ENCODE peak calls at places on chromosomes 13 and 19, in eight cellular contexts. J is cardiac muscle cell; N is cardiac fibroblast; S is ecto neural progenitor cell; H is activated T-helper 2 cell treated with anti-CD3 and anti-CD28 coated beads, Interferon-gamma antibody, Interleukin-2, Interleukin-4, amounts not matched to agents 10 μg/mL and 5 μg/mL and 100 μg/mL, durations not matched to agents 14 hours and 24 hours and 36 hours; F is Caki2; Z is nephron progenitor cell; Y is EL. E is an unnamed sample.
A peak's percentile ranks its signal among the peaks of the same experiment; 100 is the strongest.

GRCh38 chr13:33728271-33729037 is 89.5 kb upstream of the RFC3 start:
- DNase-seq in J (peak; percentile 20), Y (peak; percentile 17), S (no peak), F (peak; percentile 52), Z (no peak), H (no peak), N (peak; percentile 48), E (no peak)

GRCh38 chr13:97340399-97340798 is 93.6 kb upstream of the RAP2A start:
- DNase-seq in Y (no peak), H (no peak), S (no peak), N (no peak), F (no peak), Z (no peak), J (no peak), E (no peak)

GRCh38 chr13:23552171-23552570 is 18.0 kb upstream of the TNFRSF19 start:
- DNase-seq in Y (no peak), S (no peak), Z (no peak), F (no peak), H (no peak), N (no peak), J (no peak), E (no peak)

GRCh38 chr13:39876258-39876657 is 220.8 kb downstream of the COG6 start:
- DNase-seq in N (peak; percentile 79), F (no peak), Z (no peak), Y (peak; percentile 97), J (peak; percentile 85), H (no peak), S (no peak), E (no peak)

GRCh38 chr19:54517483-54517882 is 14.9 kb downstream of the LAIR2 start:
- DNase-seq in J (peak; percentile 46), N (peak; percentile 33), S (peak; percentile 52), Y (peak; percentile 36), H (peak; percentile 65), Z (peak; percentile 72), F (peak; percentile 73), E (peak; percentile 63)

GRCh38 chr19:29810504-29810871 is 1.3 kb upstream of the CCNE1 start:
- DNase-seq in H (no peak), Z (no peak), Y (peak; percentile 22), F (peak; percentile 28), S (no peak), J (no peak), N (peak; percentile 19), E (no peak)

GRCh38 chr19:52963229-52963760 is 614 bp upstream of the ZNF816 start:
- DNase-seq in Y (no peak), F (no peak), S (peak; percentile 63), Z (peak; percentile 52), J (no peak), N (no peak), H (no peak), E (peak; percentile 40)

GRCh38 chr13:98315466-98315865 is 138.4 kb upstream of the RNF113B start:
- DNase-seq in H (no peak), F (no peak), S (no peak), J (peak; percentile 35), Z (no peak), Y (no peak), N (peak; percentile 54), E (no peak)

GRCh38 chr13:99065250-99066015 is 87.6 kb upstream of the DOCK9 start:
- DNase-seq in S (no peak), J (no peak), Y (no peak), Z (no peak), N (no peak), F (no peak), H (no peak), E (no peak)

GRCh38 chr13:30880756-30881155 is 25.3 kb upstream of the MEDAG start:
- DNase-seq in H (no peak), Z (no peak), J (peak; percentile 84), N (peak; percentile 89), S (no peak), F (no peak), Y (peak; percentile 86), E (no peak)

GRCh38 chr19:41226053-41226873 is 7.2 kb downstream of the AXL start:
- DNase-seq in Z (peak; percentile 76), F (peak; percentile 98), N (peak; percentile 92), S (peak; percentile 78), H (peak; percentile 13), J (peak; percentile 93), Y (peak; percentile 96), E (peak; percentile 70)

GRCh38 chr13:69856331-69856730 is 251.3 kb upstream of the ATXN8OS start:
- DNase-seq in J (no peak), H (no peak), N (no peak), S (no peak), Z (no peak), F (peak; percentile 51), Y (no peak), E (no peak)

GRCh38 chr19:40646564-40647254 is 43.7 kb downstream of the NUMBL start:
- DNase-seq in Z (no peak), S (no peak), N (no peak), F (no peak), Y (no peak), J (no peak), H (no peak), E (no peak)

GRCh38 chr13:89891416-89891815 is 1456.1 kb upstream of the MIR17HG start:
- DNase-seq in F (no peak), S (no peak), N (no peak), Z (no peak), H (no peak), J (no peak), Y (no peak), E (no peak)

GRCh38 chr13:109412232-109412935 is 374.0 kb downstream of the IRS2 start:
- DNase-seq in N (peak; percentile 65), Z (peak; percentile 72), Y (peak; percentile 34), S (peak; percentile 81), F (no peak), H (no peak), J (peak; percentile 72), E (peak; percentile 44)

GRCh38 chr13:101341464-101341863 is 74.8 kb downstream of the NALCN start:
- DNase-seq in N (no peak), F (no peak), Z (no peak), J (no peak), H (no peak), Y (peak; percentile 51), S (no peak), E (no peak)

GRCh38 chr13:110138009-110138699 is 168.8 kb downstream of the COL4A1 start:
- DNase-seq in H (peak; percentile 67), Z (peak; percentile 56), J (peak; percentile 61), S (peak; percentile 58), N (peak; percentile 56), F (peak; percentile 89), Y (peak; percentile 80), E (peak; percentile 44)

GRCh38 chr13:99393791-99394735 is 86.9 kb upstream of the GPR183 start:
- DNase-seq in Z (no peak), H (no peak), Y (no peak), S (no peak), F (no peak), N (no peak), J (no peak), E (no peak)

GRCh38 chr19:3601021-3601420 is 5.7 kb downstream of the TBXA2R start:
- DNase-seq in F (no peak), H (no peak), S (no peak), N (no peak), J (no peak), Z (no peak), Y (no peak), E (no peak)

GRCh38 chr13:80105350-80105749 is 235.6 kb downstream of the SPRY2 start:
- DNase-seq in Z (no peak), Y (no peak), H (no peak), S (no peak), N (no peak), F (no peak), J (no peak), E (no peak)

GRCh38 chr13:110128546-110128945 is 178.4 kb downstream of the COL4A1 start:
- DNase-seq in S (no peak), H (no peak), Y (no peak), Z (no peak), F (no peak), J (no peak), N (no peak), E (no peak)

GRCh38 chr19:3276341-3276799 is 51.9 kb downstream of the CELF5 start:
- DNase-seq in Z (peak; percentile 78), H (no peak), S (peak; percentile 91), J (no peak), F (peak; percentile 86), Y (peak; percentile 24), N (no peak), E (peak; percentile 98)

GRCh38 chr19:18366027-18366435 is 19.9 kb upstream of the GDF15 start:
- DNase-seq in H (no peak), F (no peak), N (no peak), Z (no peak), S (no peak), J (no peak), Y (no peak), E (no peak)

GRCh38 chr19:2079865-2080301 is 16.2 kb downstream of the MOB3A start:
- DNase-seq in H (no peak), F (no peak), Z (no peak), N (no peak), Y (no peak), J (no peak), S (no peak), E (no peak)

GRCh38 chr19:4374451-4375163 is 25.7 kb downstream of the SH3GL1 start:
- DNase-seq in S (no peak), Y (peak; percentile 96), F (peak; percentile 94), N (peak; percentile 88), Z (no peak), J (peak; percentile 84), H (no peak), E (no peak)

GRCh38 chr19:56821675-56822074 is 18.9 kb downstream of the PEG3 start:
- DNase-seq in J (no peak), S (no peak), F (no peak), N (no peak), Y (no peak), Z (no peak), H (no peak), E (no peak)

GRCh38 chr13:113813749-113814434 is 50.0 kb downstream of the GAS6 start:
- DNase-seq in Z (no peak), J (peak; percentile 87), Y (no peak), S (no peak), N (peak; percentile 70), F (peak; percentile 12), H (no peak), E (no peak)

GRCh38 chr13:97279079-97279411 is 56.9 kb downstream of the MBNL2 start:
- DNase-seq in Y (no peak), H (no peak), Z (no peak), F (no peak), S (no peak), N (no peak), J (no peak), E (no peak)

GRCh38 chr13:83691966-83692365 is 190.3 kb downstream of the SLITRK1 start:
- DNase-seq in N (no peak), J (peak; percentile 3), S (no peak), H (no peak), Z (no peak), Y (peak; percentile 8), F (no peak), E (no peak)

GRCh38 chr13:40388617-40389016 is 277.8 kb downstream of the FOXO1 start:
- DNase-seq in J (no peak), S (no peak), Y (peak; percentile 74), F (no peak), H (peak; percentile 83), Z (no peak), N (peak; percentile 27), E (no peak)

GRCh38 chr13:94342436-94343242 is 136.8 kb downstream of the DCT start:
- DNase-seq in S (no peak), J (no peak), Y (no peak), N (no peak), Z (no peak), H (no peak), F (no peak), E (no peak)

GRCh38 chr19:6886272-6886671 is 1.1 kb upstream of the ADGRE1 start:
- DNase-seq in J (no peak), S (no peak), Z (no peak), N (no peak), F (no peak), Y (no peak), H (no peak), E (no peak)

GRCh38 chr13:112194167-112194530 is 127.2 kb downstream of the SOX1 start:
- DNase-seq in S (no peak), F (no peak), Y (no peak), Z (no peak), J (no peak), N (no peak), H (no peak), E (no peak)